ENCODE peak calls at places on chromosomes 11 and 22, in ten cellular contexts. One of them, this sample, is unnamed.

GRCh38 chr11:790721-791564 is 1.1 kb upstream of the CEND1 start:
- DNase-seq in right lobe of liver: no peak
- DNase-seq in H1: peak; percentile 85
- DNase-seq in AG09319: no peak
- DNase-seq in epithelial cell of esophagus: no peak
- DNase-seq in uterus: no peak
- DNase-seq in Calu3: no peak
- DNase-seq in RWPE1: no peak
- DNase-seq in WTC11: peak; percentile 73
- DNase-seq in GM23338: peak; percentile 86
- DNase-seq in this sample: no peak

GRCh38 chr22:43994416-43994815 is 29.7 kb upstream of the PARVB start:
- DNase-seq in uterus: no peak
- DNase-seq in RWPE1: no peak
- DNase-seq in GM23338: no peak
- DNase-seq in H1: no peak
- DNase-seq in WTC11: no peak
- DNase-seq in Calu3: no peak
- DNase-seq in AG09319: no peak
- DNase-seq in right lobe of liver: no peak
- DNase-seq in epithelial cell of esophagus: no peak
- DNase-seq in this sample: no peak

GRCh38 chr11:26834601-26835000 is 112.7 kb upstream of the SLC5A12 start:
- DNase-seq in H1: no peak
- DNase-seq in AG09319: no peak
- DNase-seq in epithelial cell of esophagus: no peak
- DNase-seq in WTC11: no peak
- DNase-seq in Calu3: no peak
- DNase-seq in right lobe of liver: no peak
- DNase-seq in GM23338: no peak
- DNase-seq in RWPE1: no peak
- DNase-seq in uterus: no peak
- DNase-seq in this sample: no peak

GRCh38 chr22:44380716-44381500 is 68.2 kb upstream of the SHISAL1 start:
- DNase-seq in GM23338: no peak
- DNase-seq in uterus: no peak
- DNase-seq in H1: no peak
- DNase-seq in right lobe of liver: peak; percentile 39
- DNase-seq in RWPE1: no peak
- DNase-seq in WTC11: no peak
- DNase-seq in Calu3: no peak
- DNase-seq in AG09319: no peak
- DNase-seq in epithelial cell of esophagus: no peak
- DNase-seq in this sample: no peak

GRCh38 chr22:26549902-26550497 is 37.7 kb upstream of the TFIP11 start:
- DNase-seq in right lobe of liver: no peak
- DNase-seq in GM23338: no peak
- DNase-seq in uterus: no peak
- DNase-seq in RWPE1: no peak
- DNase-seq in epithelial cell of esophagus: no peak
- DNase-seq in AG09319: no peak
- DNase-seq in Calu3: no peak
- DNase-seq in WTC11: no peak
- DNase-seq in H1: no peak
- DNase-seq in this sample: no peak

GRCh38 chr22:49370841-49371301 is 456.8 kb downstream of the BRD1 start:
- DNase-seq in RWPE1: no peak
- DNase-seq in epithelial cell of esophagus: no peak
- DNase-seq in uterus: no peak
- DNase-seq in Calu3: no peak
- DNase-seq in right lobe of liver: no peak
- DNase-seq in WTC11: peak; percentile 5
- DNase-seq in H1: peak; percentile 29
- DNase-seq in GM23338: no peak
- DNase-seq in AG09319: no peak
- DNase-seq in this sample: no peak

GRCh38 chr11:119370486-119371046 is 10.9 kb downstream of the USP2 start:
- DNase-seq in RWPE1: no peak
- DNase-seq in right lobe of liver: peak; percentile 87
- DNase-seq in AG09319: no peak
- DNase-seq in uterus: no peak
- DNase-seq in Calu3: no peak
- DNase-seq in GM23338: no peak
- DNase-seq in epithelial cell of esophagus: no peak
- DNase-seq in WTC11: no peak
- DNase-seq in H1: no peak
- DNase-seq in this sample: no peak

GRCh38 chr11:36499325-36499724 is 10.7 kb downstream of the TRAF6 start:
- DNase-seq in AG09319: no peak
- DNase-seq in Calu3: no peak
- DNase-seq in uterus: no peak
- DNase-seq in RWPE1: no peak
- DNase-seq in GM23338: no peak
- DNase-seq in WTC11: no peak
- DNase-seq in H1: no peak
- DNase-seq in epithelial cell of esophagus: no peak
- DNase-seq in right lobe of liver: no peak
- DNase-seq in this sample: no peak

GRCh38 chr22:16962501-16962900 is 45.5 kb downstream of the GAB4 start:
- DNase-seq in uterus: no peak
- DNase-seq in right lobe of liver: no peak
- DNase-seq in GM23338: no peak
- DNase-seq in WTC11: no peak
- DNase-seq in Calu3: no peak
- DNase-seq in RWPE1: no peak
- DNase-seq in epithelial cell of esophagus: no peak
- DNase-seq in AG09319: no peak
- DNase-seq in H1: no peak
- DNase-seq in this sample: no peak

GRCh38 chr11:36215688-36216050 is 73.6 kb downstream of the COMMD9 start:
- DNase-seq in RWPE1: no peak
- DNase-seq in Calu3: no peak
- DNase-seq in right lobe of liver: no peak
- DNase-seq in uterus: no peak
- DNase-seq in H1: no peak
- DNase-seq in WTC11: no peak
- DNase-seq in epithelial cell of esophagus: no peak
- DNase-seq in GM23338: no peak
- DNase-seq in AG09319: no peak
- DNase-seq in this sample: no peak

GRCh38 chr11:70872950-70873735 is 379.2 kb downstream of the SHANK2 start:
- DNase-seq in epithelial cell of esophagus: no peak
- DNase-seq in H1: peak; percentile 62
- DNase-seq in RWPE1: no peak
- DNase-seq in uterus: no peak
- DNase-seq in WTC11: peak; percentile 57
- DNase-seq in Calu3: no peak
- DNase-seq in AG09319: no peak
- DNase-seq in right lobe of liver: no peak
- DNase-seq in GM23338: peak; percentile 83
- DNase-seq in this sample: no peak

GRCh38 chr11:129115652-129116585 is 76.2 kb downstream of the ARHGAP32 start:
- DNase-seq in GM23338: no peak
- DNase-seq in AG09319: peak; percentile 18
- DNase-seq in epithelial cell of esophagus: peak; percentile 44
- DNase-seq in RWPE1: peak; percentile 3
- DNase-seq in uterus: no peak
- DNase-seq in WTC11: no peak
- DNase-seq in H1: no peak
- DNase-seq in Calu3: no peak
- DNase-seq in right lobe of liver: no peak
- DNase-seq in this sample: no peak

GRCh38 chr11:92531051-92531747 is 306.6 kb downstream of the FAT3 start:
- DNase-seq in Calu3: no peak
- DNase-seq in uterus: no peak
- DNase-seq in epithelial cell of esophagus: no peak
- DNase-seq in WTC11: no peak
- DNase-seq in RWPE1: no peak
- DNase-seq in AG09319: no peak
- DNase-seq in GM23338: no peak
- DNase-seq in H1: no peak
- DNase-seq in right lobe of liver: no peak
- DNase-seq in this sample: no peak

DNA sequence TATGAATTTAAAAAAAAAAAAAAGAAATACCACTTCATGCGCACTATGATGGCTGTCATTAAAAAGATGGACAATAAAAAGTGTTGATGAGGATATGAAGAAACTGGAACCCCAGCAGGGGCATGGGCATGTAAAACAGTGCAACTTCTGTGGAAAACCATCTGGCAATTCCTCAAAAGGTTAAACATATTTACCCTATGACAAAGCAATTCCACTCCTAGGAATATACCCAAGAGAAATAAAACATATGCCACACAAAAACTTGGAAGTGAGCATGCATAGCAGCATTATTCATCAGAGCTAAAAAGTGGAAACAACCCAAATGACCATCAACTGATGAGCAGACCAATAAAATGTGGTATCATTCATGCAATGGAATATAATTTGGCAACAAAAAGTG is 50.1 kb downstream of the LRRC32 start:
- DNase-seq in H1: no peak
- DNase-seq in RWPE1: no peak
- DNase-seq in WTC11: no peak
- DNase-seq in AG09319: peak; percentile 51
- DNase-seq in right lobe of liver: no peak
- DNase-seq in epithelial cell of esophagus: no peak
- DNase-seq in uterus: no peak
- DNase-seq in GM23338: no peak
- DNase-seq in Calu3: no peak
- DNase-seq in this sample: no peak
- TF ChIP-seq CTCF in H1: no peak
- TF ChIP-seq CTCF in RWPE1: no peak
- TF ChIP-seq CTCF in WTC11: no peak
- TF ChIP-seq CTCF in AG09319: no peak
- TF ChIP-seq CTCF in right lobe of liver: no peak
- TF ChIP-seq CTCF in epithelial cell of esophagus: no peak
- TF ChIP-seq CTCF in uterus: no peak
- TF ChIP-seq CTCF in GM23338: no peak
- TF ChIP-seq CTCF in Calu3: no peak
- TF ChIP-seq CTCF in this sample: no peak

DNA sequence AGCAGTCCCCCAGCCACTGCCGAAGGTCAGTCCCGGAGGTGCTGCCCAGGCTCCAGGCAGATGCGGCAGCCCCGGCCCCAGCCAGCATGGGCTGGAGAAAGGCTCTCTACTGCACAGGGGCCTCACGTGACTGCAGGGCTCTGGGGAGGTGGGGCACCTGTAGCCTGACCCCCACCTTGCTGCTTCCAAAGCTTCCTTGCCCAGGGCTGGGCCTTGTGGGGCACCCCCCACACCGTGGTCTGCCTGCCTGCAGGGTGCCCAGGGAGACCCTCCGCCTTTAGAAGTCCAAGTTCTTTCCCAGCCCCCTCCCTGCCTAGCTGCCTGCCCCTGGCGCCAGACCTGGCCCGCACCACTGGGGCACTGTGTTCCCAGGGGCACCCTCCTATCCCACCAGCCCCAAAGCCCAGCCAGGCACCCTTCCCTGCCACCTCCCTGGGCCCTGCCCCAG is 28.4 kb upstream of the TXNRD2 start:
- DNase-seq in Calu3: no peak
- DNase-seq in AG09319: no peak
- DNase-seq in RWPE1: no peak
- DNase-seq in WTC11: no peak
- DNase-seq in H1: no peak
- DNase-seq in uterus: no peak
- DNase-seq in right lobe of liver: no peak
- DNase-seq in GM23338: no peak
- DNase-seq in epithelial cell of esophagus: no peak
- DNase-seq in this sample: no peak
- TF ChIP-seq CTCF in Calu3: no peak
- TF ChIP-seq CTCF in AG09319: no peak
- TF ChIP-seq CTCF in RWPE1: no peak
- TF ChIP-seq CTCF in WTC11: no peak
- TF ChIP-seq CTCF in H1: no peak
- TF ChIP-seq CTCF in uterus: no peak
- TF ChIP-seq CTCF in right lobe of liver: no peak
- TF ChIP-seq CTCF in GM23338: no peak
- TF ChIP-seq CTCF in epithelial cell of esophagus: no peak
- TF ChIP-seq CTCF in this sample: no peak

DNA sequence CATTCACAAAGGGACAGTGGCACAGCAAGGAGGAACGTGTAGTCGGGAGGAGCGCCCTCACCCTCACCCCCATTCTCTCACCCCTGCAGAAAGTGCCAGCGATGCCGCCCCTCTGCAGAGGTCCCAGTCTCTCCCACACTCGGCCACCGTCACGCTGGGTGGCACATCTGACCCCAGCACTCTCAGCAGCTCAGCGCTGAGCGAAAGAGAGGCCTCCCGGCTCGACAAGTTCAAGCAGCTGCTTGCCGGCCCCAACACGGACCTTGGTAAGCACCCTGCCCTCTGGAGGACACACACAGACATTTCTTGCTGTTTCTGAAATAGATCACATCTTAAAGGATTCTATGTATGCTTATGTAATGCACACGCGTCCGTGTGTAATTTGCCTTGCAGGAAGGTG is 34.9 kb downstream of the TBC1D22A start:
- DNase-seq in Calu3: peak; percentile 19
- DNase-seq in epithelial cell of esophagus: peak; percentile 72
- DNase-seq in right lobe of liver: no peak
- DNase-seq in RWPE1: peak; percentile 34
- DNase-seq in AG09319: no peak
- DNase-seq in GM23338: peak; percentile 67
- DNase-seq in WTC11: no peak
- DNase-seq in H1: no peak
- DNase-seq in uterus: no peak
- DNase-seq in this sample: no peak
- TF ChIP-seq CTCF in Calu3: no peak
- TF ChIP-seq CTCF in epithelial cell of esophagus: peak; percentile 38
- TF ChIP-seq CTCF in right lobe of liver: peak; percentile 13
- TF ChIP-seq CTCF in RWPE1: no peak
- TF ChIP-seq CTCF in AG09319: no peak
- TF ChIP-seq CTCF in GM23338: peak; percentile 46
- TF ChIP-seq CTCF in WTC11: no peak
- TF ChIP-seq CTCF in H1: peak; percentile 31
- TF ChIP-seq CTCF in uterus: no peak
- TF ChIP-seq CTCF in this sample: no peak

DNA sequence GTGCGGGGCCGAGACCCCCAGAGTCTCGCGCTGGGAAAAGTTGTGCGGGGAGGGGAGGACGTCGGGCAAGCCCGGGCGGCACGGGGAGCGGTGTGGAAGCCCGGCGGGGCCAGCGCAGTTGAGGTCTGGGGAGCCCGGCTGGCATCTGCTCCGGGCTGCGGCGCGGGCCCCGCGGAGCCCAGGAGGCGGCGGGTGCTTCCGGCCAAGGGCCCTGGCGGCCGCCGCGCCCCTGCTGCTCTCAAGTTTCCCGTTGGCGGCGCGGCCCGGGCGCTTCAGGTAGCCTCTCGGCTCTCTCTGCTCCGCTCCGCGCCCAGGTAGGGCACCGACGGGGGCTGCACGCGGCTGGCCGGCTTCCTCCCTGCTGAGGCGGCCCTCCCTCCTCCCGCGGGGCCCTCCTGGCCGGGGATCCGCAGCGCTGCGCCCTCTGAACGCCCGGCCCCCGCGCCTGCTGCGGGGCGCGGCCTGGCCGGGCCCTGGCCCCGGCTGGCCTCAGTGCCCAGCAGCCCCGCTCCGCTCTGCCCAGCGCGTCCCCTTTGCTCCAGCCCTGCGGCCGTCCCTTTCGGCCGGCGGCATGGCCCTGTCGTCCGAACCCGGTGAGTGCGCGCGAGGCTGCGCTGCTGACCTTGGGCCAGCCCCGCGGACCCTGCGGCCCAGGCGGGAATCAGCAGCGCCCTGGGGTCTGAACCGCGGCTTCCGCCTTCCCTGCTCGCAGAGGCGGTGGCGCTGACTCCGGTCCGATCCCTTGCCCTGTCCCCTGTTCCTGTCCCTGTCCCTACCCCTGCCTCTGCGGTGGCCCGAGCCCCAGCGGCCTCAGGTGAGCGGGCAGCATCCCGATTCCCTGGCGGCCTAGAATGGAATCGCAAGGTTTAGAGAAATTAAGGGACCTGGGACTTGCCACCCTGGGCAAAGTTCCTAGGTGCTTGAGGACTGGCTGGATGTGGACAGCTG is 4.3 kb upstream of the AMPD3 start:
- DNase-seq in WTC11: peak; percentile 75
- DNase-seq in H1: peak; percentile 88
- DNase-seq in uterus: no peak
- DNase-seq in GM23338: peak; percentile 90
- DNase-seq in AG09319: no peak
- DNase-seq in Calu3: peak; percentile 85
- DNase-seq in epithelial cell of esophagus: peak; percentile 57
- DNase-seq in RWPE1: peak; percentile 54
- DNase-seq in right lobe of liver: peak; percentile 68
- DNase-seq in this sample: peak; percentile 73
- TF ChIP-seq CTCF in WTC11: peak; percentile 47
- TF ChIP-seq CTCF in H1: peak; percentile 77
- TF ChIP-seq CTCF in uterus: peak; percentile 41
- TF ChIP-seq CTCF in GM23338: peak; percentile 73
- TF ChIP-seq CTCF in AG09319: no peak
- TF ChIP-seq CTCF in Calu3: peak; percentile 79
- TF ChIP-seq CTCF in epithelial cell of esophagus: peak; percentile 70
- TF ChIP-seq CTCF in RWPE1: peak; percentile 76
- TF ChIP-seq CTCF in right lobe of liver: peak; percentile 66
- TF ChIP-seq CTCF in this sample: peak; percentile 83